ENCODE peak calls at places on chromosomes 7 and 10, in six cellular contexts. S, W, D, B, I and U are unnamed samples.

GRCh38 chr7:76086070-76086469 is 38.2 kb downstream of the MDH2 start:
- DNase-seq in S (no peak), W (no peak), D (peak), B (no peak), I (no peak), U (no peak)

GRCh38 chr10:77836299-77836820 is 90.2 kb downstream of the DLG5 start:
- DNase-seq in S (no peak), W (no peak), D (no peak), B (peak), I (peak), U (peak)

GRCh38 chr10:71777213-71777985 is 4.1 kb upstream of the VSIR start:
- DNase-seq in S (no peak), W (no peak), D (no peak), B (no peak), I (no peak), U (no peak)

GRCh38 chr10:74058658-74059057 is 60.7 kb downstream of the VCL start:
- DNase-seq in S (no peak), W (no peak), D (no peak), B (no peak), I (peak), U (peak)

GRCh38 chr10:88028654-88029053 is 165.2 kb downstream of the PTEN start:
- DNase-seq in S (no peak), W (no peak), D (no peak), B (no peak), I (no peak), U (peak)

GRCh38 chr7:28768577-28769147 is 189.5 kb downstream of the TRIL start:
- DNase-seq in S (no peak), W (no peak), D (peak), B (no peak), I (no peak), U (no peak)

GRCh38 chr7:129952164-129952652 is 552 bp downstream of the UBE2H start:
- DNase-seq in S (peak), W (peak), D (no peak), B (peak), I (peak), U (peak)

GRCh38 chr10:83917519-83918506 is 221.5 kb upstream of the GHITM start:
- DNase-seq in S (no peak), W (no peak), D (no peak), B (no peak), I (peak), U (no peak)

GRCh38 chr7:31418928-31419327 is 78.4 kb upstream of the NEUROD6 start:
- DNase-seq in S (no peak), W (no peak), D (no peak), B (no peak), I (no peak), U (no peak)

GRCh38 chr7:148834605-148835004 is 49.5 kb downstream of the EZH2 start:
- DNase-seq in S (no peak), W (no peak), D (no peak), B (no peak), I (no peak), U (no peak)

GRCh38 chr7:137508437-137509175 is 165.1 kb upstream of the PTN start:
- DNase-seq in S (no peak), W (no peak), D (peak), B (no peak), I (no peak), U (no peak)

GRCh38 chr10:100886946-100887345 is 25.8 kb upstream of the SLF2 start:
- DNase-seq in S (no peak), W (no peak), D (no peak), B (peak), I (no peak), U (no peak)

GRCh38 chr7:92584953-92585352 is 5.2 kb downstream of the FAM133B start:
- DNase-seq in S (no peak), W (no peak), D (peak), B (no peak), I (no peak), U (no peak)

GRCh38 chr7:27123477-27124053 is 7.0 kb downstream of the HOXA4 start:
- DNase-seq in S (no peak), W (no peak), D (no peak), B (no peak), I (no peak), U (no peak)

GRCh38 chr7:25846722-25847121 is 305.3 kb upstream of the NFE2L3 start:
- DNase-seq in S (no peak), W (no peak), D (no peak), B (peak), I (no peak), U (no peak)

GRCh38 chr10:120017731-120018130 is 125.2 kb downstream of the SEC23IP start:
- DNase-seq in S (no peak), W (no peak), D (no peak), B (no peak), I (no peak), U (no peak)

GRCh38 chr10:96719850-96720421 is 378 bp downstream of the PIK3AP1 start:
- DNase-seq in S (no peak), W (peak), D (no peak), B (peak), I (peak), U (peak)

GRCh38 chr7:151498495-151498894 is 21.2 kb downstream of the RHEB start:
- DNase-seq in S (no peak), W (no peak), D (no peak), B (no peak), I (no peak), U (no peak)

GRCh38 chr10:77504870-77505257 is 132.7 kb downstream of the KCNMA1 start:
- DNase-seq in S (no peak), W (no peak), D (peak), B (no peak), I (peak), U (no peak)

GRCh38 chr10:33153968-33154327 is 180.5 kb downstream of the NRP1 start:
- DNase-seq in S (no peak), W (no peak), D (no peak), B (no peak), I (no peak), U (no peak)

GRCh38 chr10:100357073-100357858 is 10.2 kb downstream of the SCD start:
- DNase-seq in S (no peak), W (no peak), D (no peak), B (no peak), I (no peak), U (no peak)

GRCh38 chr10:3782456-3783312 is 2.3 kb downstream of the KLF6 start:
- DNase-seq in S (peak), W (no peak), D (no peak), B (peak), I (peak), U (no peak)

GRCh38 chr10:64148597-64148996 is 627.4 kb downstream of the REEP3 start:
- DNase-seq in S (no peak), W (no peak), D (no peak), B (no peak), I (no peak), U (no peak)

GRCh38 chr7:114070246-114070645 is 151.4 kb upstream of the PPP1R3A start:
- DNase-seq in S (no peak), W (no peak), D (no peak), B (no peak), I (no peak), U (no peak)

GRCh38 chr10:123142701-123143161 is 5.2 kb upstream of the HMX2 start:
- DNase-seq in S (no peak), W (no peak), D (no peak), B (no peak), I (no peak), U (no peak)

GRCh38 chr7:150799741-150800575 is at the start of gene TMEM176B:
- DNase-seq in S (no peak), W (no peak), D (no peak), B (peak), I (no peak), U (no peak)

GRCh38 chr10:132912685-132913558 is 29.4 kb downstream of the CFAP46 start:
- DNase-seq in S (no peak), W (no peak), D (peak), B (no peak), I (no peak), U (no peak)

GRCh38 chr10:131885391-131886165 is 15.2 kb upstream of the PPP2R2D start:
- DNase-seq in S (peak), W (peak), D (peak), B (peak), I (no peak), U (peak)

GRCh38 chr7:33904680-33905388 is 505 bp upstream of the BMPER start:
- DNase-seq in S (no peak), W (peak), D (peak), B (peak), I (no peak), U (peak)

GRCh38 chr10:26451903-26452302 is 13.8 kb downstream of the APBB1IP start:
- DNase-seq in S (no peak), W (no peak), D (no peak), B (no peak), I (no peak), U (no peak)

GRCh38 chr7:131538791-131539179 is 17.6 kb downstream of the PODXL start:
- DNase-seq in S (no peak), W (no peak), D (no peak), B (peak), I (no peak), U (no peak)

GRCh38 chr7:7176421-7177043 is 5.8 kb upstream of the C1GALT1 start:
- DNase-seq in S (no peak), W (no peak), D (peak), B (no peak), I (no peak), U (no peak)

GRCh38 chr10:61705022-61705675 is 42.4 kb downstream of the CABCOCO1 start:
- DNase-seq in S (no peak), W (no peak), D (no peak), B (no peak), I (no peak), U (no peak)

GRCh38 chr7:108569381-108570145 is at the start of the genes DNAJB9 and THAP5:
- DNase-seq in S (peak), W (peak), D (peak), B (peak), I (peak), U (peak)

GRCh38 chr10:109018892-109019507 is 904.3 kb downstream of the XPNPEP1 start:
- DNase-seq in S (no peak), W (no peak), D (no peak), B (no peak), I (no peak), U (no peak)

GRCh38 chr10:43396928-43397624 is 11.9 kb downstream of the HNRNPF start:
- DNase-seq in S (peak), W (peak), D (peak), B (peak), I (peak), U (peak)

GRCh38 chr10:6722616-6723004 is 142.5 kb upstream of the PRKCQ start:
- DNase-seq in S (no peak), W (no peak), D (peak), B (no peak), I (no peak), U (no peak)